ENCODE peak calls at places on chromosomes 11 and 22, in six cellular contexts. One of them, this sample, is unnamed.

GRCh38 chr11:16846305-16846704 is 107.9 kb downstream of the C11orf58 start:
- DNase-seq in AG04449: no peak
- DNase-seq in cardiac muscle cell: no peak
- DNase-seq in iPS-NIHi11: no peak
- DNase-seq in activated T-cell treated with anti-CD3 and anti-CD28 coated beads, Interleukin-2, amount 50 U/mL, for 72 hours: no peak
- DNase-seq in AML-193: no peak
- DNase-seq in this sample: no peak

GRCh38 chr11:32434116-32434386 is 1.3 kb downstream of the WT1 start:
- DNase-seq in cardiac muscle cell: no peak
- DNase-seq in AG04449: no peak
- DNase-seq in iPS-NIHi11: no peak
- DNase-seq in AML-193: no peak
- DNase-seq in activated T-cell treated with anti-CD3 and anti-CD28 coated beads, Interleukin-2, amount 50 U/mL, for 72 hours: no peak
- DNase-seq in this sample: no peak

GRCh38 chr11:62081378-62082291 is 42.2 kb upstream of the INCENP start:
- DNase-seq in cardiac muscle cell: peak
- DNase-seq in iPS-NIHi11: peak
- DNase-seq in activated T-cell treated with anti-CD3 and anti-CD28 coated beads, Interleukin-2, amount 50 U/mL, for 72 hours: peak
- DNase-seq in AG04449: no peak
- DNase-seq in AML-193: peak
- DNase-seq in this sample: peak

GRCh38 chr11:10272132-10272531 is 21.9 kb downstream of the SBF2 start:
- DNase-seq in activated T-cell treated with anti-CD3 and anti-CD28 coated beads, Interleukin-2, amount 50 U/mL, for 72 hours: no peak
- DNase-seq in AML-193: no peak
- DNase-seq in AG04449: no peak
- DNase-seq in iPS-NIHi11: no peak
- DNase-seq in cardiac muscle cell: no peak
- DNase-seq in this sample: no peak

GRCh38 chr22:35191412-35191811 is 65.9 kb upstream of the HMGXB4 start:
- DNase-seq in iPS-NIHi11: no peak
- DNase-seq in AG04449: no peak
- DNase-seq in cardiac muscle cell: no peak
- DNase-seq in activated T-cell treated with anti-CD3 and anti-CD28 coated beads, Interleukin-2, amount 50 U/mL, for 72 hours: no peak
- DNase-seq in AML-193: no peak
- DNase-seq in this sample: no peak

GRCh38 chr11:129866328-129866727 is 29.1 kb downstream of the NFRKB start:
- DNase-seq in cardiac muscle cell: peak
- DNase-seq in AG04449: no peak
- DNase-seq in iPS-NIHi11: no peak
- DNase-seq in activated T-cell treated with anti-CD3 and anti-CD28 coated beads, Interleukin-2, amount 50 U/mL, for 72 hours: no peak
- DNase-seq in AML-193: no peak
- DNase-seq in this sample: no peak

GRCh38 chr11:32794439-32794838 is at the start of gene CCDC73:
- DNase-seq in AML-193: no peak
- DNase-seq in cardiac muscle cell: no peak
- DNase-seq in iPS-NIHi11: no peak
- DNase-seq in activated T-cell treated with anti-CD3 and anti-CD28 coated beads, Interleukin-2, amount 50 U/mL, for 72 hours: no peak
- DNase-seq in AG04449: no peak
- DNase-seq in this sample: no peak

GRCh38 chr22:30422481-30423295 is 2.9 kb upstream of the MTFP1 start:
- DNase-seq in cardiac muscle cell: peak
- DNase-seq in activated T-cell treated with anti-CD3 and anti-CD28 coated beads, Interleukin-2, amount 50 U/mL, for 72 hours: peak
- DNase-seq in iPS-NIHi11: peak
- DNase-seq in AG04449: peak
- DNase-seq in AML-193: no peak
- DNase-seq in this sample: peak

GRCh38 chr11:57818812-57819211 is 57.2 kb downstream of the CTNND1 start:
- DNase-seq in iPS-NIHi11: no peak
- DNase-seq in AG04449: no peak
- DNase-seq in activated T-cell treated with anti-CD3 and anti-CD28 coated beads, Interleukin-2, amount 50 U/mL, for 72 hours: no peak
- DNase-seq in AML-193: no peak
- DNase-seq in cardiac muscle cell: no peak
- DNase-seq in this sample: no peak

GRCh38 chr11:26777276-26777939 is 55.5 kb upstream of the SLC5A12 start:
- DNase-seq in iPS-NIHi11: no peak
- DNase-seq in activated T-cell treated with anti-CD3 and anti-CD28 coated beads, Interleukin-2, amount 50 U/mL, for 72 hours: no peak
- DNase-seq in cardiac muscle cell: no peak
- DNase-seq in AML-193: no peak
- DNase-seq in AG04449: no peak
- DNase-seq in this sample: no peak

GRCh38 chr11:17230867-17231851 is 23.4 kb upstream of the PIK3C2A start:
- DNase-seq in iPS-NIHi11: no peak
- DNase-seq in AG04449: no peak
- DNase-seq in activated T-cell treated with anti-CD3 and anti-CD28 coated beads, Interleukin-2, amount 50 U/mL, for 72 hours: peak
- DNase-seq in AML-193: peak
- DNase-seq in cardiac muscle cell: no peak
- DNase-seq in this sample: no peak

GRCh38 chr11:75582935-75583709 is 21.1 kb downstream of the SERPINH1 start:
- DNase-seq in AG04449: no peak
- DNase-seq in activated T-cell treated with anti-CD3 and anti-CD28 coated beads, Interleukin-2, amount 50 U/mL, for 72 hours: peak
- DNase-seq in cardiac muscle cell: peak
- DNase-seq in iPS-NIHi11: peak
- DNase-seq in AML-193: no peak
- DNase-seq in this sample: peak

GRCh38 chr11:124070906-124071621 is 29.9 kb upstream of the OR10G7 start:
- DNase-seq in AG04449: peak
- DNase-seq in cardiac muscle cell: peak
- DNase-seq in iPS-NIHi11: peak
- DNase-seq in AML-193: peak
- DNase-seq in activated T-cell treated with anti-CD3 and anti-CD28 coated beads, Interleukin-2, amount 50 U/mL, for 72 hours: peak
- DNase-seq in this sample: peak

GRCh38 chr11:43751726-43752125 is 71.2 kb downstream of the HSD17B12 start:
- DNase-seq in AML-193: peak
- DNase-seq in iPS-NIHi11: no peak
- DNase-seq in AG04449: no peak
- DNase-seq in cardiac muscle cell: no peak
- DNase-seq in activated T-cell treated with anti-CD3 and anti-CD28 coated beads, Interleukin-2, amount 50 U/mL, for 72 hours: no peak
- DNase-seq in this sample: no peak

GRCh38 chr22:32533265-32534068 is 58.9 kb downstream of the FBXO7 start:
- DNase-seq in cardiac muscle cell: no peak
- DNase-seq in AG04449: no peak
- DNase-seq in iPS-NIHi11: no peak
- DNase-seq in activated T-cell treated with anti-CD3 and anti-CD28 coated beads, Interleukin-2, amount 50 U/mL, for 72 hours: no peak
- DNase-seq in AML-193: no peak
- DNase-seq in this sample: no peak

GRCh38 chr11:1557904-1558831 is 13.9 kb downstream of the DUSP8 start:
- DNase-seq in cardiac muscle cell: no peak
- DNase-seq in activated T-cell treated with anti-CD3 and anti-CD28 coated beads, Interleukin-2, amount 50 U/mL, for 72 hours: no peak
- DNase-seq in iPS-NIHi11: no peak
- DNase-seq in AML-193: no peak
- DNase-seq in AG04449: peak
- DNase-seq in this sample: no peak

GRCh38 chr22:38788417-38788816 is 5.5 kb downstream of the DNAL4 start:
- DNase-seq in cardiac muscle cell: peak
- DNase-seq in iPS-NIHi11: no peak
- DNase-seq in activated T-cell treated with anti-CD3 and anti-CD28 coated beads, Interleukin-2, amount 50 U/mL, for 72 hours: no peak
- DNase-seq in AML-193: no peak
- DNase-seq in AG04449: peak
- DNase-seq in this sample: no peak

GRCh38 chr11:121767433-121767832 is 314.7 kb upstream of the SORL1-AS1 start:
- DNase-seq in AG04449: no peak
- DNase-seq in AML-193: peak
- DNase-seq in iPS-NIHi11: no peak
- DNase-seq in activated T-cell treated with anti-CD3 and anti-CD28 coated beads, Interleukin-2, amount 50 U/mL, for 72 hours: no peak
- DNase-seq in cardiac muscle cell: peak
- DNase-seq in this sample: no peak

GRCh38 chr22:41862530-41863266 is 29.8 kb downstream of the SREBF2 start:
- DNase-seq in cardiac muscle cell: peak
- DNase-seq in activated T-cell treated with anti-CD3 and anti-CD28 coated beads, Interleukin-2, amount 50 U/mL, for 72 hours: peak
- DNase-seq in AML-193: no peak
- DNase-seq in AG04449: no peak
- DNase-seq in iPS-NIHi11: no peak
- DNase-seq in this sample: no peak

GRCh38 chr11:19460718-19461405 is 220.1 kb upstream of the E2F8 start:
- DNase-seq in iPS-NIHi11: no peak
- DNase-seq in cardiac muscle cell: no peak
- DNase-seq in AG04449: no peak
- DNase-seq in activated T-cell treated with anti-CD3 and anti-CD28 coated beads, Interleukin-2, amount 50 U/mL, for 72 hours: no peak
- DNase-seq in AML-193: no peak
- DNase-seq in this sample: no peak

GRCh38 chr11:2428322-2428795 is 16.0 kb downstream of the TRPM5 start:
- DNase-seq in activated T-cell treated with anti-CD3 and anti-CD28 coated beads, Interleukin-2, amount 50 U/mL, for 72 hours: peak
- DNase-seq in cardiac muscle cell: peak
- DNase-seq in AG04449: no peak
- DNase-seq in iPS-NIHi11: peak
- DNase-seq in AML-193: peak
- DNase-seq in this sample: peak

GRCh38 chr11:15091620-15092019 is 18.2 kb downstream of the CALCB start:
- DNase-seq in AML-193: no peak
- DNase-seq in cardiac muscle cell: no peak
- DNase-seq in iPS-NIHi11: no peak
- DNase-seq in AG04449: no peak
- DNase-seq in activated T-cell treated with anti-CD3 and anti-CD28 coated beads, Interleukin-2, amount 50 U/mL, for 72 hours: no peak
- DNase-seq in this sample: no peak

This sample was measured in K562.